ENCODE peak calls at places on chromosome 12, in five cellular contexts. T, F, A, S and N are unnamed samples.
A peak's percentile ranks its signal among the peaks of the same experiment; 100 is the strongest.

GRCh38 chr12:51351913-51352532 is 5.5 kb upstream of the CELA1 start:
- DNase-seq in T (peak; percentile 30), F (peak; percentile 37), A (peak; percentile 71), S (no peak), N (peak; percentile 75)

GRCh38 chr12:125360540-125360939 is 295.3 kb downstream of the AACS start:
- DNase-seq in T (no peak), F (no peak), A (no peak), S (no peak), N (no peak)

GRCh38 chr12:77388611-77389265 is 323.4 kb upstream of the E2F7 start:
- DNase-seq in T (no peak), F (no peak), A (no peak), S (no peak), N (no peak)

GRCh38 chr12:132151766-132152410 is 7.6 kb downstream of the NOC4L start:
- DNase-seq in T (no peak), F (no peak), A (no peak), S (no peak), N (no peak)

GRCh38 chr12:94074216-94074969 is 74.0 kb upstream of the PLXNC1 start:
- DNase-seq in T (no peak), F (no peak), A (no peak), S (no peak), N (no peak)

GRCh38 chr12:125861299-125862281 is 796.4 kb downstream of the AACS start:
- DNase-seq in T (no peak), F (peak; percentile 78), A (no peak), S (no peak), N (no peak)

GRCh38 chr12:22974865-22975264 is 349.9 kb downstream of the ETNK1 start:
- DNase-seq in T (no peak), F (no peak), A (no peak), S (no peak), N (no peak)

GRCh38 chr12:101695698-101696097 is 1.7 kb upstream of the CHPT1 start:
- DNase-seq in T (no peak), F (no peak), A (no peak), S (no peak), N (no peak)

GRCh38 chr12:53065975-53066593 is 13.1 kb downstream of the SPRYD3 start:
- DNase-seq in T (no peak), F (peak; percentile 79), A (peak; percentile 87), S (peak; percentile 45), N (peak; percentile 76)

GRCh38 chr12:116697305-116698130 is 40.4 kb downstream of the SPRING1 start:
- DNase-seq in T (no peak), F (no peak), A (peak; percentile 55), S (peak; percentile 86), N (peak; percentile 49)

GRCh38 chr12:4855121-4855924 is 54.4 kb upstream of the KCNA1 start:
- DNase-seq in T (peak; percentile 17), F (peak; percentile 56), A (peak; percentile 73), S (peak; percentile 72), N (peak; percentile 72)

GRCh38 chr12:25689996-25690501 is 137.0 kb upstream of the LMNTD1 start:
- DNase-seq in T (no peak), F (peak; percentile 30), A (no peak), S (peak; percentile 85), N (no peak)